ENCODE peak calls at places on chromosomes 12 and 14, in four cellular contexts. V, D, Z and E are unnamed samples.

GRCh38 chr12:25186788-25187397 is 8.1 kb downstream of the DNAI7 start:
- DNase-seq in V (no peak), D (no peak), Z (no peak), E (no peak)

GRCh38 chr12:78088391-78088832 is 257.7 kb downstream of the NAV3 start:
- DNase-seq in V (no peak), D (no peak), Z (no peak), E (no peak)

GRCh38 chr14:62084020-62084419 is 321.8 kb downstream of the SNAPC1 start:
- DNase-seq in V (no peak), D (no peak), Z (no peak), E (no peak)

GRCh38 chr12:46383654-46384450 is 11.3 kb upstream of the SLC38A2 start:
- DNase-seq in V (peak; percentile 96), D (peak; percentile 96), Z (peak; percentile 97), E (peak; percentile 97)

GRCh38 chr14:61322799-61323290 is 1.5 kb downstream of the PRKCH start:
- DNase-seq in V (no peak), D (no peak), Z (no peak), E (no peak)

GRCh38 chr12:19154696-19155095 is 25.2 kb downstream of the PLEKHA5 start:
- DNase-seq in V (no peak), D (no peak), Z (no peak), E (no peak)

GRCh38 chr12:5432011-5432400 is at the start of gene NTF3:
- DNase-seq in V (peak; percentile 66), D (peak; percentile 25), Z (no peak), E (no peak)

GRCh38 chr12:104702565-104703139 is 245.9 kb downstream of the CHST11 start:
- DNase-seq in V (peak; percentile 80), D (peak; percentile 80), Z (peak; percentile 82), E (peak; percentile 79)

GRCh38 chr12:97640826-97641225 is 178.2 kb downstream of the RMST start:
- DNase-seq in V (no peak), D (no peak), Z (no peak), E (no peak)

GRCh38 chr12:116698131-116698495 is 39.8 kb downstream of the SPRING1 start:
- DNase-seq in V (no peak), D (no peak), Z (no peak), E (no peak)

GRCh38 chr12:87603727-87604126 is 425.5 kb downstream of the C12orf50 start:
- DNase-seq in V (no peak), D (no peak), Z (no peak), E (no peak)

GRCh38 chr14:73996731-73997107 is 22.4 kb downstream of the ENTPD5 start:
- DNase-seq in V (no peak), D (no peak), Z (no peak), E (no peak)

GRCh38 chr12:14239935-14240872 is 125.3 kb upstream of the ATF7IP start:
- DNase-seq in V (peak; percentile 65), D (no peak), Z (no peak), E (no peak)

GRCh38 chr14:104315625-104316024 is 177.2 kb downstream of the KIF26A start:
- DNase-seq in V (no peak), D (no peak), Z (peak; percentile 28), E (no peak)

DNA sequence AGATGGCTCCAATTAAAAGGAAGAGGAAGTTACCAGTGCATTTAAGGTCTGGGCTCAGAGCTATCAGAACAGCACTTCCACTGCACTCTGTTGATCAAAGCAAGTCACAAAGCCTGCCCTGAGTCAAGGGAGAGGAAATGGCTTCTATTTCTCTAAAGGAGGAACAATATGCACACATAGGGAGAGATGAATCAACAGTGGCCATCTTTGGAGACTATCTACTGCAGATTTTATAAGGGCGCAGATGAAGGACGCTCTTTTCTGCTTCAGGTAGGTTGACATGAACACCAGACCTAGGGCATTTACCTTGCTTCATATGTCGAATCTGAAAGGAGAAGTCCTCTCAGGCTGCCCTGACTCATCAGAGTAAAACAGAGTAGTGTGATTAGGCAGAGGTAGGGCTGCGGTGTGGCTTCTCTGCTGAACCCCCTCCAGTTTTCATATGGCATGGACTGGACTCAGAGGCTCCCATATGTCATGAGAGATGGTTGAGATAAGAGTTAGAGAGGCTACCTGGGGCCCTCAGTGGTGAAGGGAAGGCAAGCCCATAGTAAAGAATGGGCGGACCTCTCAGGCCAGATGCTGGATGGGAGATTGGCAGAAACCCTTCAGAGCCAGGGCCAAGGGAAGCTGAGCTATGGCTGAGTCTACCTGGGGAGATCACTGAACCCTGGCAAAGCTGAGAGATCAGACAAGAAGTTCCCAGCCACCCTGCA is 84.4 kb downstream of the ARF6 start:
- DNase-seq in V (no peak), D (no peak), Z (no peak), E (peak; percentile 55)
- H3K4me3 ChIP-seq in V (no peak overlapping the region), D (no peak overlapping the region), Z (no peak overlapping the region), E (no peak overlapping the region)

GRCh38 chr14:89509891-89510290 is 92.9 kb upstream of the FOXN3 start:
- DNase-seq in V (no peak), D (no peak), Z (no peak), E (no peak)

GRCh38 chr14:89508863-89509262 is 91.8 kb upstream of the FOXN3 start:
- DNase-seq in V (no peak), D (no peak), Z (no peak), E (no peak)

GRCh38 chr14:89507521-89507920 is 90.5 kb upstream of the FOXN3 start:
- DNase-seq in V (no peak), D (no peak), Z (no peak), E (no peak)

GRCh38 chr14:89504602-89505320 is 87.7 kb upstream of the FOXN3 start:
- DNase-seq in V (peak; percentile 58), D (no peak), Z (no peak), E (no peak)

GRCh38 chr14:89507926-89508460 is 91.0 kb upstream of the FOXN3 start:
- DNase-seq in V (no peak), D (no peak), Z (no peak), E (no peak)
- H3K4me1 ChIP-seq in V (no peaks in the 10 kb centered on the region), D (peaks cover 10% of the 10 kb centered on the region), Z (peaks cover 10% of the 10 kb centered on the region), E (peaks cover 9% of the 10 kb centered on the region)

DNA sequence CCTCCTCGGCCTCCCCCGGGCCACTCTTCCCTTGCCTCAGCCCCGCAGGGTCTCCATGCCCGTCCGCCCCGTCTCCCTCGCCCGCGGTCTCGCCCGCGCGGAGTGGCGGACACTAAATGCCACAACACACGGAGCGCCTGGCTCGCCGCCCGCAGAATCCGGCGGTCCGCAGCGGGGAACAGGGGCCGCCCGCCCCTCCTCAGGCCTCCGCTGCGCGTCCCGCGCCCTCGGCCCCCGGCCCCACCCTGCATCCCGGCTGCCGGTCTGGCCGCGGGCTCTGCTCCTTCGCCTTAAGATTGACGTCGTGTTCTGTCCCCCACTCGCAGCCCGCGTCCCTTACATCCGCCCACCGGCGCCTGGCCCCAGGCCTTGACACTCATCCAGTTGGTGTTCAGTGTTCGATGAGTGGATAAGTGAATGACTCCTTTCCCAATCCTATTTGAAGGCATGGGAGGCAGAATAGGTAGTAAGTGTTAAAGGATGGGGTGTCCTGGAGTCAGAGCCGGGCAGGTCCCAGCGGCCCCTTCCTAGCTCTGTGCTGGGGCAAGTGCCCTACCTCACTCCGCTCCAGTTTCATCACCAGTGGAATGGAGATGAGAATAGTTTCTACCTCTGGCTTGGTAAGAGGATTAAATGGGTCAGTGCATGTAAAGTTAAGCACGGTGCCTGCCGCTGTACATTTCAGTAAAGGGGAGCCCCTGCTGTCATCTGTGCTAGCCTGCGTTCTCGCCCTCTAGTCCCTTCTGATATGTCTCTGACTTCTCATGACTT is 626 bp downstream of the TECPR2 start:
- DNase-seq in V (peak; percentile 64), D (peak; percentile 65), Z (peak; percentile 81), E (peak; percentile 83)
- H3K27ac ChIP-seq in V (peak overlapping the region; percentile 41), D (peak overlapping the region; percentile 55), Z (peak overlapping the region; percentile 94), E (peak overlapping the region; percentile 91)

DNA sequence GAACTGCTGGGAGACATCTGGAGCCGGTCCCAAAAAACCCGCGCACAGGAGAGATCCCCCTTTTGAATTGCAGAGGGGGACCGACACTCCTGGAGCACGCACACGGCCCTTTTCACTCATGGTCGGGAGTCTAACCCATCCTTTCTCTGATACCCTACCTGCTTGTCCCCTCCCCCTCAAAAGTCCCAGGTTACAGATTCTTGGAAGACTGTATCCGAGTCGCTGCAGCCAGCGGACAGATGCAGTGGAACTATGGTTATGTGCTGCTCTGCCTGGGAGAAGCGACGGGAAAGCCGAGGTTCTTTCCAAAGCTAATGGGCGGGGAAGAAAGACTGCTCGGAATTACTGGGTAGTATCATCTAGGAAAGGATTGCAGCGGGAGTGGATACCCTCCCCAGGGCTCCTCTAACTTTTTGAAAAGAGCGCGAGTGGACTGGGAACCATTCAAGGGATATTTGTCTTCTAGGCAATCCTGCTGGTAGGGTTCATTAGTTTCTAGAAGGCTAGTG is 1.5 kb downstream of the PTHLH start:
- DNase-seq in V (no peak), D (no peak), Z (peak; percentile 32), E (no peak)
- H3K4me3 ChIP-seq in V (peak overlapping the region; percentile 46), D (peak overlapping the region; percentile 66), Z (peak overlapping the region; percentile 65), E (peak overlapping the region; percentile 68)